ENCODE peak calls at places on chromosomes 5 and 9, in seven cellular contexts. X, L, Z, M, D, V and O are unnamed samples.

GRCh38 chr5:43008369-43009158 is 31.6 kb downstream of the ANXA2R start:
- DNase-seq in D (peak; percentile 92), L (peak; percentile 27), V (peak; percentile 95), X (peak; percentile 93), M (peak; percentile 98), Z (peak; percentile 84), O (peak; percentile 92)

GRCh38 chr5:88770290-88771257 is 112.4 kb downstream of the MEF2C start:
- DNase-seq in X (no peak), L (no peak), D (peak; percentile 81), V (no peak), Z (no peak), M (no peak), O (no peak)

GRCh38 chr5:34416501-34417008 is 239.6 kb upstream of the RAI14 start:
- DNase-seq in D (no peak), V (no peak), M (no peak), X (no peak), Z (no peak), L (no peak), O (no peak)

GRCh38 chr9:95641591-95641990 is 124.8 kb upstream of the PTCH1 start:
- DNase-seq in D (no peak), X (no peak), V (no peak), M (peak; percentile 24), Z (no peak), L (no peak), O (no peak)

GRCh38 chr5:172455087-172455381 is 709 bp upstream of the SH3PXD2B start:
- DNase-seq in V (no peak), X (no peak), D (no peak), Z (no peak), M (no peak), L (no peak), O (no peak)

GRCh38 chr5:179819296-179820126 is 1.2 kb upstream of the SQSTM1 start:
- DNase-seq in Z (peak; percentile 69), M (peak; percentile 90), D (peak; percentile 84), V (peak; percentile 83), X (peak; percentile 88), L (peak; percentile 71), O (peak; percentile 92)

GRCh38 chr5:74312746-74313145 is 327.8 kb downstream of the ENC1 start:
- DNase-seq in L (no peak), M (no peak), X (no peak), Z (no peak), D (no peak), V (no peak), O (no peak)

GRCh38 chr5:173592050-173592669 is 24.3 kb downstream of the BOD1 start:
- DNase-seq in V (no peak), L (no peak), M (no peak), D (peak; percentile 47), X (no peak), Z (no peak), O (no peak)

GRCh38 chr9:70761139-70761538 is 346.7 kb upstream of the KLF9 start:
- DNase-seq in X (no peak), L (no peak), M (no peak), Z (no peak), V (no peak), D (no peak), O (no peak)

GRCh38 chr9:4305065-4305481 is 5.2 kb upstream of the GLIS3 start:
- DNase-seq in M (no peak), L (no peak), X (no peak), D (no peak), V (no peak), Z (no peak), O (peak; percentile 61)

GRCh38 chr5:173890195-173890951 is 2.2 kb downstream of the CPEB4 start:
- DNase-seq in V (peak; percentile 28), M (peak; percentile 30), L (peak; percentile 25), X (peak; percentile 67), D (peak; percentile 46), Z (peak; percentile 71), O (peak; percentile 68)

GRCh38 chr5:59174248-59174844 is 591.5 kb downstream of the RAB3C start:
- DNase-seq in Z (peak; percentile 57), V (peak; percentile 87), M (peak; percentile 76), D (peak; percentile 84), L (peak; percentile 5), X (no peak), O (peak; percentile 84)

GRCh38 chr9:126334626-126335621 is 8.3 kb downstream of the MVB12B start:
- DNase-seq in V (no peak), Z (peak; percentile 36), X (no peak), M (peak; percentile 76), L (no peak), D (no peak), O (no peak)

GRCh38 chr5:89929834-89930233 is 479.7 kb downstream of the CETN3 start:
- DNase-seq in V (peak; percentile 0), Z (no peak), D (no peak), M (no peak), L (no peak), X (no peak), O (no peak)

GRCh38 chr5:72951850-72952468 is 3.9 kb upstream of the FCHO2 start:
- DNase-seq in Z (no peak), V (peak; percentile 44), L (no peak), X (no peak), M (no peak), D (peak; percentile 91), O (no peak)

GRCh38 chr5:154002511-154003020 is 36.1 kb downstream of the FAM114A2 start:
- DNase-seq in V (no peak), X (no peak), M (no peak), Z (no peak), L (no peak), D (no peak), O (no peak)

GRCh38 chr9:37032713-37033112 is 1.4 kb downstream of the PAX5 start:
- DNase-seq in X (no peak), V (no peak), Z (no peak), M (no peak), D (no peak), L (no peak), O (no peak)

GRCh38 chr9:23962101-23962500 is 136.1 kb upstream of the ELAVL2 start:
- DNase-seq in Z (no peak), M (peak; percentile 0), V (no peak), L (no peak), D (no peak), X (no peak), O (no peak)